ENCODE peak calls at places on chromosomes 5 and 9, in ten cellular contexts. One of them, this sample, is unnamed.

GRCh38 chr5:9468070-9468388 is 77.8 kb downstream of the SEMA5A start:
- DNase-seq in RKO: peak
- DNase-seq in stimulated activated CD8-positive, alpha-beta memory T cell treated with anti-CD3 and anti-CD28 coated beads, Interleukin-15, amount 100 ng/mL, for 1 hour: no peak
- DNase-seq in COR-L47: no peak
- DNase-seq in NCI-H1092 treated with DMSO at 0.1 percent for 48 hours: no peak
- DNase-seq in NCI-H1105 treated with DMSO at 0.1 percent for 48 hours: no peak
- DNase-seq in amniotic stem cell: peak
- DNase-seq in lung: no peak
- DNase-seq in AG08396: peak
- DNase-seq in EL: peak
- DNase-seq in this sample: peak

GRCh38 chr9:5580650-5581049 is 48.3 kb upstream of the RIC1 start:
- DNase-seq in RKO: no peak
- DNase-seq in stimulated activated CD8-positive, alpha-beta memory T cell treated with anti-CD3 and anti-CD28 coated beads, Interleukin-15, amount 100 ng/mL, for 1 hour: no peak
- DNase-seq in COR-L47: no peak
- DNase-seq in NCI-H1092 treated with DMSO at 0.1 percent for 48 hours: no peak
- DNase-seq in NCI-H1105 treated with DMSO at 0.1 percent for 48 hours: no peak
- DNase-seq in amniotic stem cell: no peak
- DNase-seq in lung: no peak
- DNase-seq in AG08396: no peak
- DNase-seq in EL: no peak
- DNase-seq in this sample: no peak

GRCh38 chr5:75156585-75156984 is 80.1 kb downstream of the ANKRD31 start:
- DNase-seq in RKO: peak
- DNase-seq in stimulated activated CD8-positive, alpha-beta memory T cell treated with anti-CD3 and anti-CD28 coated beads, Interleukin-15, amount 100 ng/mL, for 1 hour: no peak
- DNase-seq in COR-L47: no peak
- DNase-seq in NCI-H1092 treated with DMSO at 0.1 percent for 48 hours: no peak
- DNase-seq in NCI-H1105 treated with DMSO at 0.1 percent for 48 hours: no peak
- DNase-seq in amniotic stem cell: no peak
- DNase-seq in lung: no peak
- DNase-seq in AG08396: no peak
- DNase-seq in EL: peak
- DNase-seq in this sample: peak

GRCh38 chr5:69271376-69271775 is 36.7 kb downstream of the CDK7 start:
- DNase-seq in RKO: no peak
- DNase-seq in stimulated activated CD8-positive, alpha-beta memory T cell treated with anti-CD3 and anti-CD28 coated beads, Interleukin-15, amount 100 ng/mL, for 1 hour: no peak
- DNase-seq in COR-L47: no peak
- DNase-seq in NCI-H1092 treated with DMSO at 0.1 percent for 48 hours: no peak
- DNase-seq in NCI-H1105 treated with DMSO at 0.1 percent for 48 hours: peak
- DNase-seq in amniotic stem cell: no peak
- DNase-seq in lung: peak
- DNase-seq in AG08396: no peak
- DNase-seq in EL: peak
- DNase-seq in this sample: peak

GRCh38 chr5:40939753-40940152 is 30.5 kb downstream of the C7 start:
- DNase-seq in RKO: no peak
- DNase-seq in stimulated activated CD8-positive, alpha-beta memory T cell treated with anti-CD3 and anti-CD28 coated beads, Interleukin-15, amount 100 ng/mL, for 1 hour: no peak
- DNase-seq in COR-L47: no peak
- DNase-seq in NCI-H1092 treated with DMSO at 0.1 percent for 48 hours: no peak
- DNase-seq in NCI-H1105 treated with DMSO at 0.1 percent for 48 hours: no peak
- DNase-seq in amniotic stem cell: no peak
- DNase-seq in lung: no peak
- DNase-seq in AG08396: no peak
- DNase-seq in EL: no peak
- DNase-seq in this sample: no peak

GRCh38 chr5:180253036-180253824 is 38.7 kb downstream of the MAPK9 start:
- DNase-seq in RKO: no peak
- DNase-seq in stimulated activated CD8-positive, alpha-beta memory T cell treated with anti-CD3 and anti-CD28 coated beads, Interleukin-15, amount 100 ng/mL, for 1 hour: no peak
- DNase-seq in COR-L47: no peak
- DNase-seq in NCI-H1092 treated with DMSO at 0.1 percent for 48 hours: no peak
- DNase-seq in NCI-H1105 treated with DMSO at 0.1 percent for 48 hours: no peak
- DNase-seq in amniotic stem cell: no peak
- DNase-seq in lung: no peak
- DNase-seq in AG08396: no peak
- DNase-seq in EL: no peak
- DNase-seq in this sample: no peak

GRCh38 chr5:162067651-162068411 is at the start of gene GABRG2:
- DNase-seq in RKO: no peak
- DNase-seq in stimulated activated CD8-positive, alpha-beta memory T cell treated with anti-CD3 and anti-CD28 coated beads, Interleukin-15, amount 100 ng/mL, for 1 hour: no peak
- DNase-seq in COR-L47: no peak
- DNase-seq in NCI-H1092 treated with DMSO at 0.1 percent for 48 hours: no peak
- DNase-seq in NCI-H1105 treated with DMSO at 0.1 percent for 48 hours: peak
- DNase-seq in amniotic stem cell: no peak
- DNase-seq in lung: no peak
- DNase-seq in AG08396: no peak
- DNase-seq in EL: no peak
- DNase-seq in this sample: no peak

GRCh38 chr5:73826301-73826700 is 200.3 kb downstream of the ARHGEF28 start:
- DNase-seq in RKO: no peak
- DNase-seq in stimulated activated CD8-positive, alpha-beta memory T cell treated with anti-CD3 and anti-CD28 coated beads, Interleukin-15, amount 100 ng/mL, for 1 hour: no peak
- DNase-seq in COR-L47: no peak
- DNase-seq in NCI-H1092 treated with DMSO at 0.1 percent for 48 hours: no peak
- DNase-seq in NCI-H1105 treated with DMSO at 0.1 percent for 48 hours: no peak
- DNase-seq in amniotic stem cell: no peak
- DNase-seq in lung: peak
- DNase-seq in AG08396: no peak
- DNase-seq in EL: no peak
- DNase-seq in this sample: no peak

GRCh38 chr9:115109486-115109885 is 8.5 kb downstream of the TNC start:
- DNase-seq in RKO: peak
- DNase-seq in stimulated activated CD8-positive, alpha-beta memory T cell treated with anti-CD3 and anti-CD28 coated beads, Interleukin-15, amount 100 ng/mL, for 1 hour: no peak
- DNase-seq in COR-L47: no peak
- DNase-seq in NCI-H1092 treated with DMSO at 0.1 percent for 48 hours: no peak
- DNase-seq in NCI-H1105 treated with DMSO at 0.1 percent for 48 hours: no peak
- DNase-seq in amniotic stem cell: no peak
- DNase-seq in lung: no peak
- DNase-seq in AG08396: peak
- DNase-seq in EL: peak
- DNase-seq in this sample: peak

GRCh38 chr5:178496219-178496618 is 94.0 kb downstream of the COL23A1 start:
- DNase-seq in RKO: no peak
- DNase-seq in stimulated activated CD8-positive, alpha-beta memory T cell treated with anti-CD3 and anti-CD28 coated beads, Interleukin-15, amount 100 ng/mL, for 1 hour: no peak
- DNase-seq in COR-L47: no peak
- DNase-seq in NCI-H1092 treated with DMSO at 0.1 percent for 48 hours: no peak
- DNase-seq in NCI-H1105 treated with DMSO at 0.1 percent for 48 hours: no peak
- DNase-seq in amniotic stem cell: no peak
- DNase-seq in lung: no peak
- DNase-seq in AG08396: no peak
- DNase-seq in EL: peak
- DNase-seq in this sample: no peak

GRCh38 chr9:70392850-70393249 is 21.6 kb downstream of the KLF9 start:
- DNase-seq in RKO: no peak
- DNase-seq in stimulated activated CD8-positive, alpha-beta memory T cell treated with anti-CD3 and anti-CD28 coated beads, Interleukin-15, amount 100 ng/mL, for 1 hour: no peak
- DNase-seq in COR-L47: no peak
- DNase-seq in NCI-H1092 treated with DMSO at 0.1 percent for 48 hours: no peak
- DNase-seq in NCI-H1105 treated with DMSO at 0.1 percent for 48 hours: no peak
- DNase-seq in amniotic stem cell: no peak
- DNase-seq in lung: no peak
- DNase-seq in AG08396: no peak
- DNase-seq in EL: no peak
- DNase-seq in this sample: no peak

GRCh38 chr9:36976371-36977030 is 57.6 kb downstream of the PAX5 start:
- DNase-seq in RKO: peak
- DNase-seq in stimulated activated CD8-positive, alpha-beta memory T cell treated with anti-CD3 and anti-CD28 coated beads, Interleukin-15, amount 100 ng/mL, for 1 hour: no peak
- DNase-seq in COR-L47: no peak
- DNase-seq in NCI-H1092 treated with DMSO at 0.1 percent for 48 hours: no peak
- DNase-seq in NCI-H1105 treated with DMSO at 0.1 percent for 48 hours: no peak
- DNase-seq in amniotic stem cell: no peak
- DNase-seq in lung: no peak
- DNase-seq in AG08396: no peak
- DNase-seq in EL: peak
- DNase-seq in this sample: no peak

GRCh38 chr9:4167040-4167671 is 132.7 kb downstream of the GLIS3 start:
- DNase-seq in RKO: no peak
- DNase-seq in stimulated activated CD8-positive, alpha-beta memory T cell treated with anti-CD3 and anti-CD28 coated beads, Interleukin-15, amount 100 ng/mL, for 1 hour: no peak
- DNase-seq in COR-L47: no peak
- DNase-seq in NCI-H1092 treated with DMSO at 0.1 percent for 48 hours: no peak
- DNase-seq in NCI-H1105 treated with DMSO at 0.1 percent for 48 hours: no peak
- DNase-seq in amniotic stem cell: peak
- DNase-seq in lung: no peak
- DNase-seq in AG08396: no peak
- DNase-seq in EL: peak
- DNase-seq in this sample: peak

GRCh38 chr9:99365233-99365980 is 143.3 kb downstream of the SEC61B start:
- DNase-seq in RKO: no peak
- DNase-seq in stimulated activated CD8-positive, alpha-beta memory T cell treated with anti-CD3 and anti-CD28 coated beads, Interleukin-15, amount 100 ng/mL, for 1 hour: no peak
- DNase-seq in COR-L47: no peak
- DNase-seq in NCI-H1092 treated with DMSO at 0.1 percent for 48 hours: no peak
- DNase-seq in NCI-H1105 treated with DMSO at 0.1 percent for 48 hours: no peak
- DNase-seq in amniotic stem cell: peak
- DNase-seq in lung: no peak
- DNase-seq in AG08396: peak
- DNase-seq in EL: peak
- DNase-seq in this sample: peak

GRCh38 chr9:24257726-24258125 is 288.0 kb downstream of the IZUMO3 start:
- DNase-seq in RKO: peak
- DNase-seq in stimulated activated CD8-positive, alpha-beta memory T cell treated with anti-CD3 and anti-CD28 coated beads, Interleukin-15, amount 100 ng/mL, for 1 hour: no peak
- DNase-seq in COR-L47: peak
- DNase-seq in NCI-H1092 treated with DMSO at 0.1 percent for 48 hours: no peak
- DNase-seq in NCI-H1105 treated with DMSO at 0.1 percent for 48 hours: no peak
- DNase-seq in amniotic stem cell: no peak
- DNase-seq in lung: no peak
- DNase-seq in AG08396: peak
- DNase-seq in EL: no peak
- DNase-seq in this sample: no peak

GRCh38 chr5:95081500-95082355 is 203.2 kb downstream of the MCTP1 start:
- DNase-seq in RKO: peak
- DNase-seq in stimulated activated CD8-positive, alpha-beta memory T cell treated with anti-CD3 and anti-CD28 coated beads, Interleukin-15, amount 100 ng/mL, for 1 hour: no peak
- DNase-seq in COR-L47: no peak
- DNase-seq in NCI-H1092 treated with DMSO at 0.1 percent for 48 hours: no peak
- DNase-seq in NCI-H1105 treated with DMSO at 0.1 percent for 48 hours: no peak
- DNase-seq in amniotic stem cell: peak
- DNase-seq in lung: peak
- DNase-seq in AG08396: peak
- DNase-seq in EL: peak
- DNase-seq in this sample: peak

GRCh38 chr9:7906783-7907182 is 107.2 kb upstream of the DMAC1 start:
- DNase-seq in RKO: no peak
- DNase-seq in stimulated activated CD8-positive, alpha-beta memory T cell treated with anti-CD3 and anti-CD28 coated beads, Interleukin-15, amount 100 ng/mL, for 1 hour: no peak
- DNase-seq in COR-L47: no peak
- DNase-seq in NCI-H1092 treated with DMSO at 0.1 percent for 48 hours: no peak
- DNase-seq in NCI-H1105 treated with DMSO at 0.1 percent for 48 hours: no peak
- DNase-seq in amniotic stem cell: no peak
- DNase-seq in lung: no peak
- DNase-seq in AG08396: no peak
- DNase-seq in EL: no peak
- DNase-seq in this sample: no peak

GRCh38 chr5:96407441-96407840 is 25.6 kb downstream of the PCSK1 start:
- DNase-seq in RKO: no peak
- DNase-seq in stimulated activated CD8-positive, alpha-beta memory T cell treated with anti-CD3 and anti-CD28 coated beads, Interleukin-15, amount 100 ng/mL, for 1 hour: no peak
- DNase-seq in COR-L47: no peak
- DNase-seq in NCI-H1092 treated with DMSO at 0.1 percent for 48 hours: no peak
- DNase-seq in NCI-H1105 treated with DMSO at 0.1 percent for 48 hours: no peak
- DNase-seq in amniotic stem cell: no peak
- DNase-seq in lung: no peak
- DNase-seq in AG08396: no peak
- DNase-seq in EL: no peak
- DNase-seq in this sample: no peak

GRCh38 chr9:33172256-33172678 is 5.1 kb upstream of the B4GALT1 start:
- DNase-seq in RKO: no peak
- DNase-seq in stimulated activated CD8-positive, alpha-beta memory T cell treated with anti-CD3 and anti-CD28 coated beads, Interleukin-15, amount 100 ng/mL, for 1 hour: no peak
- DNase-seq in COR-L47: no peak
- DNase-seq in NCI-H1092 treated with DMSO at 0.1 percent for 48 hours: no peak
- DNase-seq in NCI-H1105 treated with DMSO at 0.1 percent for 48 hours: no peak
- DNase-seq in amniotic stem cell: no peak
- DNase-seq in lung: no peak
- DNase-seq in AG08396: no peak
- DNase-seq in EL: no peak
- DNase-seq in this sample: no peak

GRCh38 chr5:160348080-160348479 is 22.3 kb downstream of the C1QTNF2 start:
- DNase-seq in RKO: no peak
- DNase-seq in stimulated activated CD8-positive, alpha-beta memory T cell treated with anti-CD3 and anti-CD28 coated beads, Interleukin-15, amount 100 ng/mL, for 1 hour: no peak
- DNase-seq in COR-L47: no peak
- DNase-seq in NCI-H1092 treated with DMSO at 0.1 percent for 48 hours: no peak
- DNase-seq in NCI-H1105 treated with DMSO at 0.1 percent for 48 hours: no peak
- DNase-seq in amniotic stem cell: no peak
- DNase-seq in lung: no peak
- DNase-seq in AG08396: no peak
- DNase-seq in EL: no peak
- DNase-seq in this sample: no peak

GRCh38 chr9:75265525-75265972 is 177.2 kb downstream of the OSTF1 start:
- DNase-seq in RKO: peak
- DNase-seq in stimulated activated CD8-positive, alpha-beta memory T cell treated with anti-CD3 and anti-CD28 coated beads, Interleukin-15, amount 100 ng/mL, for 1 hour: peak
- DNase-seq in COR-L47: peak
- DNase-seq in NCI-H1092 treated with DMSO at 0.1 percent for 48 hours: peak
- DNase-seq in NCI-H1105 treated with DMSO at 0.1 percent for 48 hours: peak
- DNase-seq in amniotic stem cell: peak
- DNase-seq in lung: peak
- DNase-seq in AG08396: peak
- DNase-seq in EL: peak
- DNase-seq in this sample: peak

This sample was measured in foreskin fibroblast.